ENCODE peak calls at places on chromosomes 11 and 22, in five cellular contexts. O, F, K, C and E are unnamed samples.

GRCh38 chr11:134369656-134370525 is 38.1 kb downstream of the GLB1L2 start:
- DNase-seq in K (no peak), O (no peak), C (no peak), F (no peak), E (no peak)

GRCh38 chr22:25027052-25027525 is 74.6 kb downstream of the KIAA1671 start:
- DNase-seq in C (no peak), O (no peak), F (no peak), K (no peak), E (no peak)

GRCh38 chr22:46537221-46537945 is at the start of gene CELSR1:
- DNase-seq in O (peak), F (peak), K (peak), C (no peak), E (peak)

GRCh38 chr11:36030707-36031365 is 87.0 kb downstream of the LDLRAD3 start:
- DNase-seq in K (no peak), C (peak), O (no peak), F (peak), E (no peak)

GRCh38 chr11:43943931-43944751 is 1.7 kb downstream of the C11orf96 start:
- DNase-seq in F (peak), C (no peak), O (no peak), K (peak), E (no peak)

GRCh38 chr22:17772963-17773605 is 1.2 kb downstream of the BID start:
- DNase-seq in O (no peak), C (peak), F (peak), K (no peak), E (no peak)

GRCh38 chr11:62298975-62299374 is at the start of gene SCGB1D4:
- DNase-seq in F (no peak), O (no peak), K (no peak), C (no peak), E (no peak)

GRCh38 chr11:2807276-2807681 is 78.3 kb downstream of the CDKN1C start:
- DNase-seq in O (peak), K (no peak), F (no peak), C (no peak), E (no peak)

GRCh38 chr11:9601041-9601875 is 27.8 kb downstream of the WEE1 start:
- DNase-seq in O (peak), F (peak), K (peak), C (peak), E (no peak)

GRCh38 chr22:49119551-49119952 is 708.1 kb downstream of the BRD1 start:
- DNase-seq in K (no peak), C (no peak), O (peak), F (no peak), E (no peak)

GRCh38 chr11:36657610-36658225 is 59.7 kb upstream of the RAG2 start:
- DNase-seq in C (no peak), K (no peak), O (no peak), F (peak), E (no peak)

GRCh38 chr11:113730887-113731726 is 25.0 kb upstream of the TMPRSS5 start:
- DNase-seq in K (peak), F (peak), C (peak), O (peak), E (peak)

GRCh38 chr22:30195245-30196140 is 51.1 kb downstream of the LIF start:
- DNase-seq in O (no peak), C (peak), K (no peak), F (peak), E (no peak)

GRCh38 chr22:30196141-30196866 is 50.3 kb downstream of the LIF start:
- DNase-seq in O (peak), K (peak), F (peak), C (peak), E (no peak)

GRCh38 chr22:30198152-30198845 is 48.3 kb downstream of the LIF start:
- DNase-seq in O (no peak), C (peak), F (peak), K (no peak), E (no peak)

GRCh38 chr22:30197389-30197788 is 49.2 kb downstream of the LIF start:
- DNase-seq in O (peak), F (peak), K (no peak), C (no peak), E (no peak)

DNA sequence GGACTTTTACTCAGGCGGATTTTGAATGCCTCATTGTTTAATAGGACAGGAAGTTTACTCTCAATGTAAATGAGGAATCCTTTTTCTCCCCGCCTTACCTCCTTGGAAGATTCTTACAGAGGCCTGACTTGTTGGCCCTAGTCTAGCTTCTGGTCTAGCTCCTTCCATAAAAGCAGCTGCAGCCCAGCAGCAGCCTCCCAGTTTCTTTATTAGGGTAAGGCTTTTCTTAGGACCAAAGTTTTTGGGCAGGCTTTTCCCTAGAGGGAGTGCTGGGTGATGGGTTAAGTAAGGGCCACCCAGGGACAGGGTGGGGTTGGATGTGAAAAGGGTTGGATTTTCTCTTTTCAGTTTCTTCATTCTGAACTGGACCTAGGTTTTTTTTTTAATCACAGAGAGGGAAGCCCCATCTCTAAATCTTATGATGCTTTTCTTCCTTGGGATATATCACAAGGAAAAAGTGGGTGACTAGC is 49.7 kb downstream of the LIF start:
- DNase-seq in K (no peak), F (no peak), C (no peak), O (no peak), E (no peak)
- H2BK15ac ChIP-seq in K (no peak), F (peak), C (peak), O (no peak), E (no peak)

GRCh38 chr11:112269139-112269538 is 8.5 kb upstream of the PLET1 start:
- DNase-seq in F (no peak), O (no peak), K (no peak), C (no peak), E (no peak)

GRCh38 chr11:112270551-112271180 is 10.0 kb upstream of the PLET1 start:
- DNase-seq in K (no peak), C (no peak), F (no peak), O (peak), E (no peak)

GRCh38 chr11:112266410-112266778 is 5.7 kb upstream of the PLET1 start:
- DNase-seq in F (no peak), K (no peak), C (no peak), O (no peak), E (no peak)

GRCh38 chr11:112267188-112267591 is 6.5 kb upstream of the PLET1 start:
- DNase-seq in C (no peak), O (no peak), F (no peak), K (no peak), E (no peak)

GRCh38 chr11:112268406-112268805 is 7.7 kb upstream of the PLET1 start:
- DNase-seq in F (no peak), O (no peak), C (no peak), K (no peak), E (no peak)
- H2BK120ac ChIP-seq in F (no peak), O (no peak), C (no peak), K (no peak), E (no peak)

DNA sequence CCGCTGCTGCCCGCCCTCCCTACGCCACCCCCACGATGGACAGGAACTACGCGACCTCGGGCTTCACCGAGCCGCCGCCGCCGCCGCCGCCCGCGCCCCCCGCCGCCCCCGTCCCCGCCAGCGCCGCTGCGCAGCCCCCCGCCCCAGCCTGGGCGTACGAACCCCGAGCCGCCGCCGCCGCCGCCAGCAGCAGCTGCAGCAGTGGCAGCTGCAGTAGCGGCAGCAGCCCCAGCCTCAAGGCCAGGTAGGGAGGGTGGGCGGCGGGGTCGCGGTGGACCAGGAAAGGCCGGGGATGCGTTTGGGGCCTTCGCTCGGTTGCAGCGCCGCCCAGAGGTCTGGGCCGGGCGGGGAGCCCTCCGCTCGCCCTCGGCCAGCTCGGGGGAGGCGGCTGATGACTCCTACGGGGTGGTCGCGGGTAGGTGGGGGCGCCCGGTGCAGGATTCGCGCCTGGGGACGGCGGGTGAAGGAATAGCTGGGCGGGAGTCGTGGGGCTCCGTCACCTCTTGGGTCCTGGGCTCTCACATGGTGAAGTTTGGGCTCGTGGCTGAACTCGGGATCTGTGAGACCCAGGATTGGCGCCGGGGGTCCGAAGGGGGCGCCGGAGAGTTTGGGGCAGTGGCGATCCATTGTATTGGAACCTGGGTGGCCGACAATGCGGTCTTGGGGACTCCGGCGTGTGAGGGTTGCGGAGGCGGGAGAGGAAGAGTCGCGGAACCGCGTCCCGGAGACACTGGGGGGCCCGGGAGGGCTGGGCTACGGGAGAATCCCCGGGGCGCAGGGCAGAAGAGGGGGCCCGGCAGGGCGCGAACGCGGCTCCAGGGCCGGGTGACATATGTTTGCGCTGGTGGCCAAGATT is 708 bp downstream of the QSER1 start:
- DNase-seq in O (peak), F (peak), C (peak), K (peak), E (peak)
- H2BK15ac ChIP-seq in O (no peak), F (no peak), C (peak), K (no peak), E (peak)

DNA sequence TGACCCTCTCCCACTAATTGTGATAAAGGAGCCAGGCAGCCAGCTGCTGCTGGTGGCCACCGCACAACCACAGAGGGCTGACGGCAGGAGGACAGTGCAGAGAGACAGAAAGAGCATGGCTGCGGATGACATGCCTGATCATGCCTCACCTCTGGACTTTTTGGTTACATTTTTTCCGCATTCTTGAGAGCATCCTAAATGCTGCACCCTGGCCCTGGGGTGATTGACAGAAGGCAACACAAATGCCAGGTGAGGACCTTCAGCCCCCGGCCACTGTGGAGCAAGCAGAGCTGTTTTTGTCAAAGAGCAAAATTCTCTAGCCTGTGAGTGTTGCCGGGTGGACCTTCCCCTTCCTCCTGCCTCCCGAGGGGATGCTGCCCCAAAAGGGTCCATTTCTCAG is 78.5 kb downstream of the RPS6KA4 start:
- DNase-seq in C (no peak), O (no peak), K (no peak), F (no peak), E (no peak)
- H2BK120ac ChIP-seq in C (no peak), O (no peak), K (no peak), F (no peak), E (no peak)

DNA sequence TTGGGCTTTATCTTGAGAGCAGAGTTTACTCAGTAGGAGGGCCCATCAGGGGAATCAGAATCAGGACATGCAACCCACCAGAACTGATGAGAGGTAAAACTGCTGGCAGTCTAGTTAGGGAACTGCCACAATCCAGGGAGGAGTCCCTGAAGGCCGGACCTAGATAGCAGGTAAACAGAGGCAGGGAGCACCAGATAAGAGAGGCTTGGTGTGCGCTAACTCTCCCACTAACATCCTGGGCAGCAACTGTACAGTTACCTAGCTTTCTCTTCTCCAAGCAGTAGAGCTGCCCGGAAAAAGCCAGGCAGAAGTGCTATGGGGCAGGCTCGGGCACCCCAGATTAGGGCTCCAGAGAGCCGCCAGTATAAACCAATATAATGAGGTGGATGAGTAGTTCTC is 865 bp upstream of the AMOTL1 start:
- DNase-seq in C (no peak), F (no peak), O (no peak), K (no peak), E (no peak)
- H2BK15ac ChIP-seq in C (peak), F (peak), O (no peak), K (no peak), E (no peak)

GRCh38 chr11:127816959-127817358 is 770.4 kb downstream of the ETS1 start:
- DNase-seq in K (no peak), O (no peak), C (no peak), F (no peak), E (no peak)

GRCh38 chr11:127818625-127819024 is 768.7 kb downstream of the ETS1 start:
- DNase-seq in F (no peak), K (no peak), O (no peak), C (no peak), E (no peak)

DNA sequence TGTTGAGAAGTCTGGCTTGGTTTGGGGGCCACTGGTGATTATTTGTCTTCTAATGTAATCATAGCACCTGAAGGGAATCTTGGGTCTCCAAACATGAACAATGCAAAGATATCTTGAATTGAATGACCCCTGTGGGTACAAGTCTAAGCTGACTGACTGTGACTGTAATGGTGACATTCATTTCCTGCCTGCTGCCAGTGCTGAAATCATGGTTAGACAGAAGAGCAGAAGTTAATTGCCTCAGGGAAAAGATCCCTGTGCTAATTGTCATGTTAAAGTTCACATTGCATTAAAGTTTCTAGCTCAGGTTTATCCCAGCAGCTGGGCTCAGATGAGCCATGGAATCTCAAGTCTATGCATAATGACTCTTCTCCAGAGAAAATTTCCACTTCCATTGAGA is 772.0 kb downstream of the ETS1 start:
- DNase-seq in K (no peak), O (no peak), C (no peak), F (no peak), E (no peak)
- H2BK120ac ChIP-seq in K (no peak), O (no peak), C (no peak), F (no peak), E (no peak)

GRCh38 chr11:83717551-83717950 is 431.4 kb upstream of the CCDC90B start:
- DNase-seq in C (peak), O (no peak), K (no peak), F (no peak), E (no peak)
- H2BK15ac ChIP-seq in C (no peak), O (no peak), K (no peak), F (no peak), E (no peak)